ENCODE peak calls at places on chromosomes 16 and 17, in eight cellular contexts. U is activated T-helper 2 cell treated with anti-CD3 and anti-CD28 coated beads, Interferon-gamma antibody, Interleukin-2, Interleukin-4, amounts not matched to agents 10 μg/mL and 5 μg/mL and 100 μg/mL, durations not matched to agents 14 hours and 24 hours and 36 hours; X is HS-5; W is NCI-H1092; T is aorta; M is mesothelial cell of epicardium; V is NCI-H1694 treated with DMSO at 0.1 percent for 48 hours; E is T-helper 9 cell. R is an unnamed sample.

GRCh38 chr17:73827627-73828241 is 183.5 kb upstream of the SDK2 start:
- DNase-seq in E (no peak), U (no peak), V (no peak), W (no peak), M (no peak), X (no peak), T (no peak), R (no peak)

GRCh38 chr16:48232459-48233040 is 11.6 kb upstream of the LONP2 start:
- DNase-seq in V (no peak), M (no peak), T (no peak), X (no peak), U (no peak), E (no peak), W (no peak), R (no peak)

GRCh38 chr16:56569971-56570370 is 5.1 kb downstream of the MT4 start:
- DNase-seq in T (no peak), X (no peak), M (no peak), V (no peak), E (no peak), U (no peak), W (no peak), R (no peak)

GRCh38 chr16:19935696-19936095 is 51.0 kb upstream of the GPRC5B start:
- DNase-seq in M (no peak), W (peak), E (no peak), X (no peak), U (no peak), T (no peak), V (no peak), R (no peak)

GRCh38 chr17:58184308-58184985 is 8.1 kb upstream of the EPX start:
- DNase-seq in E (no peak), V (no peak), T (no peak), X (peak), M (no peak), W (no peak), U (no peak), R (peak)

GRCh38 chr16:85525464-85526117 is 87.5 kb upstream of the GSE1 start:
- DNase-seq in T (no peak), U (no peak), M (no peak), W (no peak), V (no peak), E (no peak), X (no peak), R (no peak)

GRCh38 chr17:47663997-47664941 is 14.6 kb downstream of the KPNB1 start:
- DNase-seq in E (peak), W (peak), T (no peak), M (no peak), X (no peak), V (peak), U (peak), R (no peak)

GRCh38 chr17:83137523-83137922 is 58.1 kb downstream of the METRNL start:
- DNase-seq in T (peak), V (no peak), E (no peak), M (no peak), U (no peak), X (no peak), W (no peak), R (no peak)

GRCh38 chr17:72587773-72588511 is 467.1 kb downstream of the SOX9 start:
- DNase-seq in V (no peak), T (no peak), X (no peak), U (no peak), W (no peak), M (no peak), E (no peak), R (no peak)

GRCh38 chr16:89103156-89103555 is 9.5 kb downstream of the ACSF3 start:
- DNase-seq in W (no peak), U (no peak), T (no peak), M (no peak), E (no peak), X (no peak), V (no peak), R (no peak)

GRCh38 chr17:79622776-79623175 is 11.9 kb upstream of the RBFOX3 start:
- DNase-seq in V (no peak), M (peak), X (no peak), T (peak), E (no peak), W (no peak), U (no peak), R (no peak)

GRCh38 chr16:79169239-79169638 is 431.3 kb downstream of the MAF start:
- DNase-seq in E (no peak), T (no peak), X (no peak), W (no peak), V (no peak), M (no peak), U (peak), R (no peak)

GRCh38 chr16:54390095-54390494 is 103.5 kb upstream of the IRX3 start:
- DNase-seq in M (no peak), X (no peak), V (no peak), T (no peak), W (no peak), U (no peak), E (no peak), R (no peak)

GRCh38 chr17:40469805-40470675 is 26.8 kb downstream of the IGFBP4 start:
- DNase-seq in X (no peak), M (no peak), W (no peak), U (no peak), V (no peak), T (no peak), E (no peak), R (no peak)

GRCh38 chr16:495127-495748 is 32.3 kb upstream of the CAPN15 start:
- DNase-seq in T (no peak), U (no peak), X (no peak), W (no peak), V (no peak), M (no peak), E (no peak), R (no peak)

GRCh38 chr17:21075739-21076085 is 32.9 kb upstream of the USP22 start:
- DNase-seq in E (no peak), U (no peak), X (no peak), W (no peak), M (no peak), V (no peak), T (no peak), R (no peak)

GRCh38 chr16:50166511-50167500 is 13.7 kb downstream of the TENT4B start:
- DNase-seq in W (no peak), X (no peak), E (no peak), T (no peak), V (no peak), U (no peak), M (no peak), R (no peak)

GRCh38 chr16:62424206-62424605 is 388.0 kb upstream of the CDH8 start:
- DNase-seq in E (no peak), W (no peak), V (no peak), T (no peak), X (no peak), M (no peak), U (no peak), R (no peak)